ENCODE peak calls at places on chromosomes 7 and 10, in seven cellular contexts. R, T, S, W, J, C and D are unnamed samples.

GRCh38 chr10:96719850-96720421 is 378 bp downstream of the PIK3AP1 start:
- DNase-seq in R (peak; percentile 83), T (no peak), S (no peak), W (peak; percentile 83), J (no peak), C (no peak), D (no peak)

GRCh38 chr10:4720463-4720862 is 105.5 kb upstream of the AKR1E2 start:
- DNase-seq in R (no peak), T (no peak), S (no peak), W (no peak), J (peak; percentile 38), C (no peak), D (no peak)

GRCh38 chr7:80107278-80107677 is 27.4 kb upstream of the GNAI1 start:
- DNase-seq in R (no peak), T (no peak), S (no peak), W (no peak), J (no peak), C (no peak), D (no peak)

GRCh38 chr10:15898046-15898445 is 37.7 kb upstream of the MINDY3 start:
- DNase-seq in R (no peak), T (no peak), S (no peak), W (no peak), J (peak; percentile 48), C (no peak), D (peak; percentile 8)

GRCh38 chr7:113872981-113873380 is 45.8 kb downstream of the PPP1R3A start:
- DNase-seq in R (no peak), T (no peak), S (no peak), W (no peak), J (no peak), C (no peak), D (no peak)

GRCh38 chr7:55505259-55505658 is 67.0 kb downstream of the VOPP1 start:
- DNase-seq in R (no peak), T (no peak), S (no peak), W (no peak), J (no peak), C (no peak), D (no peak)

GRCh38 chr10:104501864-104502579 is 139.1 kb upstream of the SORCS3 start:
- DNase-seq in R (no peak), T (no peak), S (no peak), W (no peak), J (no peak), C (no peak), D (no peak)

GRCh38 chr7:37495574-37496184 is 47.0 kb upstream of the ELMO1 start:
- DNase-seq in R (no peak), T (no peak), S (no peak), W (no peak), J (peak; percentile 47), C (no peak), D (peak; percentile 27)

GRCh38 chr7:30430300-30430699 is 48.3 kb downstream of the NOD1 start:
- DNase-seq in R (peak; percentile 82), T (no peak), S (no peak), W (peak; percentile 92), J (no peak), C (no peak), D (no peak)

GRCh38 chr10:43228783-43229207 is 38.1 kb downstream of the RASGEF1A start:
- DNase-seq in R (peak; percentile 7), T (no peak), S (no peak), W (no peak), J (no peak), C (no peak), D (no peak)

GRCh38 chr10:21518629-21519321 is 6.7 kb downstream of the SKIDA1 start:
- DNase-seq in R (no peak), T (no peak), S (no peak), W (no peak), J (no peak), C (no peak), D (no peak)

GRCh38 chr10:22464966-22465627 is 119.8 kb downstream of the SPAG6 start:
- DNase-seq in R (no peak), T (no peak), S (no peak), W (no peak), J (no peak), C (no peak), D (no peak)

DNA sequence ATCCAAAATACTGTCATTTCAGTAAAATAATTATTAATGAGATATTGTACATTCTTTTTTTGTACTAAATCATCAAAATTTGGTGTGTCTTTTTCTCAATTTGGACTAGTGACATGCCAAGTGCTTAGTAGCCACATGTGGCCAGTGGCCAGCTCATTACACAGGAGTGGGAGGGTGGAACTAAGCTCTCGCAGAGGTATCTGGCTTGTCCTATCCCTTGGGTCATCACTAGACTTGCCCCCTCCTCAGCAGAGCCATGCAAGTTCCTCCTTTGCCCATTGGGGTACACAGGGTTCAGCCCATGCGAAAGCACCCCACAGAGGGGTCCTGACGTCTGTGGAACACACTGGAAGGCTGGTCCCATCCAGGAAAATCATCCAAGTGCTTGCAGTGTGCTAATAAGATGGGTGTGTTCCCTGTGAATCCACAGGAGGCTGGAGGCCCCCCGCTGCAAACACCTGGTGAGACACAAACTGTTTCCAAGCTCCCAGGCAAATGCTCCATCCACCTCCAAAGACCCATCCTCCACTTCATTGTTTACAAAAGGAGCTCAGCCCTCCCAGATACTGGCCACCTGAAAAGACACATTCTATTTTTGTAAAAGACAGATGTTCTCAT is 1.3 kb downstream of the ARHGAP22 start:
- DNase-seq in R (no peak), T (no peak), S (no peak), W (no peak), J (peak; percentile 45), C (no peak), D (no peak)
- H3K4me3 ChIP-seq in R (no peak overlapping the region), T (no peak overlapping the region), S (peak overlapping the region; percentile 85), W (no peak overlapping the region), J (peak overlapping the region; percentile 96), C (peak overlapping the region; percentile 74), D (peak overlapping the region; percentile 72)

GRCh38 chr7:155191901-155192478 is 105.7 kb upstream of the INSIG1 start:
- DNase-seq in R (no peak), T (no peak), S (no peak), W (no peak), J (no peak), C (no peak), D (no peak)

GRCh38 chr7:155188821-155189599 is 108.7 kb upstream of the INSIG1 start:
- DNase-seq in R (no peak), T (no peak), S (peak; percentile 67), W (no peak), J (peak; percentile 59), C (no peak), D (peak; percentile 86)

GRCh38 chr7:155189600-155189989 is 108.1 kb upstream of the INSIG1 start:
- DNase-seq in R (no peak), T (no peak), S (no peak), W (no peak), J (no peak), C (no peak), D (no peak)

GRCh38 chr7:155192961-155193640 is 104.6 kb upstream of the INSIG1 start:
- DNase-seq in R (no peak), T (no peak), S (no peak), W (no peak), J (no peak), C (no peak), D (no peak)

GRCh38 chr7:155190608-155191536 is 106.8 kb upstream of the INSIG1 start:
- DNase-seq in R (peak; percentile 52), T (peak; percentile 51), S (no peak), W (peak; percentile 51), J (no peak), C (no peak), D (no peak)
- H3K4me3 ChIP-seq in R (no peak overlapping the region), T (peak overlapping the region; percentile 19), S (peak overlapping the region; percentile 19), W (no peak overlapping the region), J (peak overlapping the region; percentile 5), C (no peak overlapping the region), D (no peak overlapping the region)

DNA sequence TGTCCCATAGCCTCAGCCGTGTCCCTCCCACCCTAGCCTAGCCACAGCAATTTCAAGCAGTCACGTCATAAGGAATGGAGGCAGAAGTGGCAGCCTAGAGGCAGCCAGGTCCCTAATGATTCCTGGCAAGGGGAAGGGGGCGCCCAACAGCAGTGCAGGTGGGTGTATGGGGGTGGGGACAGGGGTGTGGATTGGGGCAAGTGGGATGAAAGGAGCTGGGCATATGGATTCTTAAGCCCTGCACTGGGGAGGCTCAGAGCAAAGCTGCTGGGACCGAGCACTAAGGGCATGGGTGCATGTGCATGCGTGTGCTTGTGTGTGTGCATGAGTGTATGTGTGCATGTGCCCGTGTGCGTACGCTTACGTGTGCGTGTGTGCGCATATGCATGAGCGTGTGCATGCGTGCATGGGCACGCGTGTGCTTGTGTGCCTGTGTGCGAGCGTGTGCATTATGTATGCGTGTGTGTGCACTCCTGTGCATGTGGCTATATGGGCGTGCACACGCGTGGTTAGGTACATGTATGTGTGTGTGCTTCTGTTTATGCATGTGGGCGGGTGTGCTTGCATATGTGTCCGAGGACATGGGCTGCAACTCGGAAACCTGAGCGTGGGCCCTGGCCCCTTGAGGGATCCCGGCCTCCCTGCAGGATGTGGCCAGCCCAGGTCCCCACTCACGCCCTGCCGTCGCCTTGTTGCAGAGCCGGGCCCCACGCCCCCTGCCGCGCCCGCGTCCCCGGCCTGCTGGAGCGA is 34.1 kb downstream of the SH2B2 start:
- DNase-seq in R (no peak), T (no peak), S (no peak), W (no peak), J (no peak), C (no peak), D (no peak)
- H3K4me3 ChIP-seq in R (no peak overlapping the region), T (no peak overlapping the region), S (no peak overlapping the region), W (no peak overlapping the region), J (no peak overlapping the region), C (no peak overlapping the region), D (no peak overlapping the region)

GRCh38 chr7:33872870-33873269 is 32.5 kb upstream of the BMPER start:
- DNase-seq in R (no peak), T (no peak), S (no peak), W (no peak), J (peak; percentile 68), C (no peak), D (peak; percentile 76)

GRCh38 chr7:33873518-33873917 is 31.8 kb upstream of the BMPER start:
- DNase-seq in R (no peak), T (no peak), S (no peak), W (no peak), J (no peak), C (no peak), D (no peak)

GRCh38 chr7:33874943-33875342 is 30.4 kb upstream of the BMPER start:
- DNase-seq in R (no peak), T (no peak), S (peak; percentile 98), W (no peak), J (peak; percentile 100), C (no peak), D (peak; percentile 91)

GRCh38 chr7:33876600-33877274 is 28.6 kb upstream of the BMPER start:
- DNase-seq in R (no peak), T (no peak), S (no peak), W (no peak), J (peak; percentile 70), C (no peak), D (peak; percentile 23)

DNA sequence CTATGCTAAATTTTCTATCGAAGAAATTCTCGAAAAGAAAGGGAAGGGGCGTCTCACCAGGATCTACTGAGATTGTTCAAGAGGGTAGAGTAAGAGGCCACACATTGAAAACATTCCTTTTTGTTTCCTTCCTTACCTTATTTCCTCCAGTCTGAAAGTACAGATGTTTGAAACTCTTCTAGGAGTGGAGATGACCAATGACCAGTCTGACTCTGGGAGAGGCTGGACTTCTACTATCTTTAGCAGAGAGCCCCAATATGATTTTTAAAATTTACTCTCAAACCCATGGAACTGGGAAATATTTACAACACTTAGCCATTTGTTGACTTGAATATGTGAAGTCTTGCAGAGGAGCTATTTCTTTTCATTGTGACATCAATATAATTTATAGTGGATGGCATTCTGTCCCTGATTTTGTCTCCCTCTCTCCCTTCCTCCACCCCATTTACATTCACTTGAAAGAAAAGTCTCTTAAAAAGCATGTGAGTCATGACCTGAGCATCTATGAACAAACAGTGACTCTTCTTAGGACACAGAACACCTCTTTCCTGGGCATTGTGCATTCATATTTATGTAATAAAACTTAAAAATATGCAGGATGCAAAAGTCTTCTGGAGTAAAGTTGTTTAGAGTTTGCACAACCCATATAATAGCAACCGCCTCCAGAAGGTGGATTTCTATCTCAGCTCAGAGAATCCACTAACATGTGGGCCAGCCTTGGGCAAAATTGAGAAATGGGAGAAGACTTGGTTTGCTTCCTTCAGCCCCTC is 31.2 kb upstream of the BMPER start:
- DNase-seq in R (no peak), T (no peak), S (peak; percentile 59), W (no peak), J (peak; percentile 93), C (peak; percentile 51), D (peak; percentile 69)
- H3K4me3 ChIP-seq in R (no peak overlapping the region), T (no peak overlapping the region), S (peak overlapping the region; percentile 2), W (no peak overlapping the region), J (no peak overlapping the region), C (no peak overlapping the region), D (no peak overlapping the region)